ENCODE peak calls at places on chromosome 6, in seven cellular contexts. J, S, H, Z, N, A and R are unnamed samples.

GRCh38 chr6:1075444-1075843 is 236.5 kb upstream of the FOXQ1 start:
- DNase-seq in N (no peak), A (no peak), J (no peak), H (no peak), S (no peak), Z (no peak), R (no peak)

GRCh38 chr6:69848552-69848951 is 17.8 kb upstream of the COL19A1 start:
- DNase-seq in H (no peak), N (no peak), S (no peak), Z (no peak), J (no peak), A (no peak), R (no peak)

GRCh38 chr6:1627884-1628550 is 18.3 kb downstream of the FOXC1 start:
- DNase-seq in A (no peak), Z (no peak), J (no peak), S (no peak), H (no peak), N (no peak), R (no peak)

GRCh38 chr6:14876778-14877613 is 368.9 kb upstream of the JARID2 start:
- DNase-seq in Z (peak), S (no peak), N (no peak), H (no peak), J (peak), A (peak), R (no peak)

GRCh38 chr6:88048556-88048955 is 915 bp downstream of the SPACA1 start:
- DNase-seq in J (no peak), N (no peak), A (no peak), Z (no peak), S (no peak), H (no peak), R (no peak)

GRCh38 chr6:117110146-117110545 is 155.2 kb upstream of the VGLL2 start:
- DNase-seq in S (no peak), H (no peak), A (no peak), N (no peak), Z (no peak), J (no peak), R (no peak)

GRCh38 chr6:154223296-154223695 is 133.3 kb downstream of the IPCEF1 start:
- DNase-seq in H (no peak), Z (no peak), S (no peak), A (no peak), N (no peak), J (no peak), R (no peak)

GRCh38 chr6:8180327-8181161 is 78.2 kb upstream of the EEF1E1 start:
- DNase-seq in S (peak), H (no peak), J (no peak), A (peak), Z (peak), N (no peak), R (no peak)

GRCh38 chr6:90178294-90178678 is 118.4 kb downstream of the BACH2 start:
- DNase-seq in N (no peak), A (no peak), J (no peak), H (no peak), Z (no peak), S (no peak), R (no peak)

GRCh38 chr6:151494235-151494950 is 576 bp downstream of the CCDC170 start:
- DNase-seq in J (peak), H (no peak), Z (peak), N (peak), A (no peak), S (peak), R (no peak)

GRCh38 chr6:299050-299980 is 7.0 kb downstream of the DUSP22 start:
- DNase-seq in Z (no peak), N (no peak), J (no peak), A (no peak), H (no peak), S (no peak), R (peak)

GRCh38 chr6:11033825-11034224 is 10.3 kb downstream of the ELOVL2 start:
- DNase-seq in Z (peak), J (no peak), N (no peak), S (no peak), A (no peak), H (no peak), R (no peak)

GRCh38 chr6:13725570-13725969 is 13.9 kb upstream of the RANBP9 start:
- DNase-seq in J (no peak), A (no peak), S (no peak), H (no peak), Z (peak), N (no peak), R (no peak)

GRCh38 chr6:46235242-46235641 is 64.5 kb upstream of the ENPP5 start:
- DNase-seq in N (no peak), S (no peak), J (no peak), Z (no peak), H (no peak), A (no peak), R (no peak)

GRCh38 chr6:31579546-31580445 is 2.4 kb downstream of the LTB start:
- DNase-seq in Z (no peak), A (no peak), J (no peak), S (no peak), N (no peak), H (no peak), R (no peak)

GRCh38 chr6:90780141-90780540 is 193.3 kb upstream of the MAP3K7 start:
- DNase-seq in H (no peak), Z (no peak), A (no peak), N (no peak), S (peak), J (no peak), R (no peak)

GRCh38 chr6:112979830-112980229 is 632.7 kb downstream of the RFPL4B start:
- DNase-seq in H (no peak), J (no peak), S (no peak), Z (peak), N (no peak), A (peak), R (no peak)

GRCh38 chr6:56549014-56549413 is 93.7 kb downstream of the DST start:
- DNase-seq in N (no peak), J (no peak), Z (no peak), H (no peak), A (no peak), S (peak), R (no peak)
- TF ChIP-seq CTCF in N (no peak), J (no peak), Z (peak), H (peak), A (peak), S (no peak), R (peak)

GRCh38 chr6:42175860-42176259 is 2.7 kb downstream of the GUCA1A start:
- DNase-seq in Z (no peak), N (no peak), H (no peak), J (no peak), A (no peak), S (peak), R (no peak)
- TF ChIP-seq CTCF in Z (peak), N (no peak), H (no peak), J (no peak), A (peak), S (peak), R (peak)

GRCh38 chr6:152531659-152532058 is 105.5 kb downstream of the SYNE1 start:
- DNase-seq in N (no peak), Z (no peak), S (no peak), H (no peak), A (no peak), J (no peak), R (no peak)
- TF ChIP-seq CTCF in N (no peak), Z (no peak), S (no peak), H (no peak), A (no peak), J (no peak), R (no peak)

GRCh38 chr6:70901324-70901723 is 55.5 kb downstream of the B3GAT2 start:
- DNase-seq in J (no peak), H (no peak), Z (no peak), A (no peak), N (no peak), S (no peak), R (no peak)
- TF ChIP-seq CTCF in J (peak), H (no peak), Z (peak), A (peak), N (no peak), S (peak), R (peak)

DNA sequence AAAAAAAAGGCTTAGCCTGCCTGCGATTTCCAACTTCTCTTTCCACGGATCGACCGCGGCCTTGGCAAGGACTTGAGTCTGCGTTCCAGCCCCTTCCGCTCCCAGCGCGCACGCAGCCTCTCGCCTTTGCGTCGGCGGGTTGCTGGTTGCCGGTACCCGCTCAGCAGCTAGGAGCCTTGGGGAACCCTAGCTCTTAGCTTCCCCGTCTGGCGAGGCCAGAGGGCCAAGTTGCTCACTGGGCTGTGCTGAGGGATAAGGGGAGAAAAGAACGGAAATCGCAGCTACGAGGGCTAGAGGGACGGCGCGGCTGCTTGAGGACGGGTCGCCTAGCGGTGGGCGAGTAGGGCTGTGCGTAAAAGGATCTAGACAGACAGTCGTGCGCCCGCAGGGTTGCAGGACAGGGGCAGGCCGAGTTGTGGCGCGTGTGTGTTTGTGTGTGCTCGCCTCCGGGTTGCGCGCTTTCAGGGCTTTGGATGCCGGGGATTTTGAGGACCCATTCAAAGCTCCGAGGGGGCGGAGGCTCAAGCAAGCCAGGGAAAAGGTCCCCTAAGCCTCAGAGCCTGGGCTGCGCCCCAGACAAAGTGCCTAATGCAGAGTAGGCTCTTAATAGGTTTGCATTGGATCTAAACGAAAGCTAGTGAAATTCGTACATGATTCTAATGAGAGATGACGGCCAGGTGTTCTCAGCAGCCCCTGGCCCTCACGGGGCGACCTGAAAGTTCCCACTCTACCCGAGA is 40.5 kb upstream of the OSTM1 start:
- DNase-seq in S (peak), H (peak), A (no peak), N (peak), J (peak), Z (peak), R (no peak)
- TF ChIP-seq CTCF in S (peak), H (no peak), A (no peak), N (peak), J (no peak), Z (no peak), R (no peak)

GRCh38 chr6:2764610-2765165 is 505 bp upstream of the WRNIP1 start:
- DNase-seq in J (peak), H (peak), S (peak), Z (peak), A (no peak), N (peak), R (peak)

GRCh38 chr6:2766767-2767314 is 1.6 kb downstream of the WRNIP1 start:
- DNase-seq in H (no peak), A (no peak), J (no peak), S (no peak), N (no peak), Z (peak), R (no peak)

GRCh38 chr6:2765896-2766766 is 938 bp downstream of the WRNIP1 start:
- DNase-seq in H (peak), S (peak), N (peak), J (peak), A (no peak), Z (peak), R (no peak)

GRCh38 chr6:2763876-2764540 is 1.2 kb upstream of the WRNIP1 start:
- DNase-seq in J (peak), H (peak), S (peak), N (no peak), Z (no peak), A (no peak), R (no peak)

DNA sequence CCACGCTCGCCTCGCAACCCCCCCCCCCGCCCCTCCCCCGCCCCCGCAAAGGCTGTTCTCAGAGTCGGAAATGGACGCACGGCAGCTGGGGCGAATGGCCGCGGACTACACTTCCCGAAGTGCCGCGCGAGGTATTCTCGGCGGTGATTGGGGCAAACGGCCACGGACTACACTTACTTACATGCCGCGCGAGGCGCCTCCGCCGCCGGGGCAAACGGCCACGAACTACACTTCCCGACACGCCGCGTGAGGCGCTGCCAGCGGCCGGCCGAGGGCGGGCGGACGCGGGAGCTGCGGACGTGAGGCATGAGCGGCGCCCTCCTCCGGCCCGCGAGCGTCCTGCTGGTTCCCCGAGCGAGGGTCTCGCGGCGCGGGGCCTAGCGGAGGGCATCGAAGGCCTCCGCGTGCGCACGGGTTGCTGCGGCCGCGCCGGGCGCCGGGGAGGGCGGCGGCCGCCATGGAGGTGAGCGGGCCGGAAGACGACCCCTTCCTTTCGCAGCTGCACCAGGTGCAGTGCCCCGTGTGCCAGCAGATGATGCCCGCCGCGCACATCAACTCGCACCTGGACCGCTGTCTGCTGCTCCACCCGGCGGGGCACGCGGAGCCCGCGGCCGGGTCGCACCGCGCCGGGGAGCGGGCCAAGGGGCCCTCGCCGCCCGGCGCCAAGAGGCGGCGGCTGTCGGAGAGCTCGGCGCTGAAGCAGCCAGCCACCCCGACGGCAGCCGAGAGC is at the start of gene WRNIP1:
- DNase-seq in S (peak), H (peak), N (peak), Z (peak), A (peak), J (peak), R (peak)
- TF ChIP-seq CTCF in S (peak), H (peak), N (peak), Z (peak), A (peak), J (peak), R (peak)

DNA sequence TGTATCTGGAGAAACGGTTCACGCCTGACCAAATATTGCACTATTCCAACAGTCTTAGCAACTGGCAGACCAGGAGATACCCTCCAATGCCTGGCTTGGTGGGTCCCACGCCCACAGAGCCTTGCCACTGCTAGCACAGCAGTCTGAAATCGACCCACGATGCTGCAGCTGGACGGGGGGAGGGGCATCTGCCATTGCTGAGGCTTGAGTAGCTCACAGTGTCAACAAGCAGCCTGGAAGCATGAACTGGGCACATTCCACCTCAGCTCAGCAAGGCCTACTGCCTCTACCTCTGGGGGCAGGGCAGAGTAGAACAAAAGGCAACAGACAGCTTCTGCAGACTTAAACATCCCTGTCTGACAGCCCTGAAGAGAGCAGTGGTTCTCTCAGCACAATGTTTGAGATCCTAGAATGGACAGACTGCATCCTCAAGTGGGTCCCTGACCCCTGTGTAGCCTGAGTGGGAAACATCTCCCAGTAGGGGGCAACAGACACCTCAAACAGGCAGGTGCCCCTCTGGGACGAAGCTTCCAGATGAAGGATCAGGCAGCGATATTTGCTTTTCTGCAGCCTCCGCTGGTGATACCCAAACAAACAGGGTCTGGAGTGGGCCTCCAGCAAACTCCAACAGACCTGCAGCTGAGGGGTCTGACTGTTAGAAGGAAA is 90.0 kb upstream of the ECI2 start:
- DNase-seq in Z (no peak), H (no peak), A (no peak), S (peak), N (no peak), J (no peak), R (no peak)
- TF ChIP-seq CTCF in Z (no peak), H (peak), A (no peak), S (peak), N (no peak), J (no peak), R (peak)

GRCh38 chr6:44245912-44246662 is 814 bp upstream of the HSP90AB1 start:
- DNase-seq in Z (peak), A (no peak), J (peak), S (peak), H (peak), N (peak), R (peak)
- TF ChIP-seq CTCF in Z (peak), A (peak), J (no peak), S (peak), H (peak), N (peak), R (peak)

GRCh38 chr6:17012421-17013225 is 89.2 kb upstream of the STMND1 start:
- DNase-seq in J (no peak), H (no peak), S (peak), A (peak), N (no peak), Z (peak), R (no peak)
- TF ChIP-seq CTCF in J (no peak), H (peak), S (peak), A (peak), N (no peak), Z (peak), R (peak)

DNA sequence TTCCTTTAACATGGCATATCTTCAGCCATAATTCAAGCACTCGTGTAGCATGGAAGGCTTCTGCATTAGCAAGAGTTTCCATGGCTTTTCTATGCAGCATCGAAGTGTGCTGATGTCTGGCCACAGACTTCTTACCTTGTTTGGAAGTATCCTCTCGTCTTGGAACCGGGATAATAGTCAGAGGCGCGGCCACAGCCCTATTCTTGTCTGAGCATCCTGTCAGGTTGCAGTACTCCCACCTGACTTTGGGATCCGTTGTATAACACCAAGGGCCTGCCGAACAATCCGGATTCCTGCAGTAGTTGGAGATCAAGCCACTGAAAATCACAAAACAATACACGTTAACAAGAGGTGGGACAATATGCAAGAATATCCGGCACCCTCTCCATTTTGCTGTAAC is 138.9 kb downstream of the SLC22A3 start:
- DNase-seq in A (no peak), N (no peak), S (no peak), J (no peak), Z (no peak), H (no peak), R (no peak)
- TF ChIP-seq CTCF in A (no peak), N (no peak), S (no peak), J (no peak), Z (no peak), H (no peak), R (no peak)